ENCODE peak calls at places on chromosomes 16 and 17, in four cellular contexts. W is IMR-90, Y is left lung, U is cardiac muscle cell. Q is an unnamed sample.
A peak's percentile ranks its signal among the peaks of the same experiment; 100 is the strongest.

GRCh38 chr17:75587718-75588545 is at the start of gene MYO15B:
- DNase-seq in W (no peak), U (peak; percentile 47), Y (peak; percentile 95), Q (peak; percentile 35)

GRCh38 chr16:77213542-77214108 is 14.4 kb downstream of the SYCE1L start:
- DNase-seq in Y (no peak), U (no peak), W (peak; percentile 86), Q (no peak)

GRCh38 chr17:40915721-40916256 is 21.7 kb downstream of the KRT23 start:
- DNase-seq in W (peak; percentile 77), U (no peak), Y (no peak), Q (no peak)

GRCh38 chr16:72051818-72052217 is 2.5 kb upstream of the HP start:
- DNase-seq in W (no peak), U (no peak), Y (no peak), Q (no peak)

GRCh38 chr16:68369697-68370096 is 58.9 kb downstream of the PRMT7 start:
- DNase-seq in U (no peak), W (no peak), Y (peak; percentile 72), Q (no peak)

GRCh38 chr16:879461-879861 is 78.9 kb upstream of the GNG13 start:
- DNase-seq in Y (peak; percentile 77), U (no peak), W (no peak), Q (no peak)

GRCh38 chr16:2471653-2472487 is 773 bp downstream of the NTN3 start:
- DNase-seq in U (no peak), W (no peak), Y (no peak), Q (no peak)

GRCh38 chr16:89864421-89864820 is 9.0 kb upstream of the TCF25 start:
- DNase-seq in W (peak; percentile 13), U (no peak), Y (no peak), Q (no peak)

GRCh38 chr16:84892097-84892496 is 72.3 kb downstream of the CRISPLD2 start:
- DNase-seq in W (no peak), U (no peak), Y (no peak), Q (no peak)

GRCh38 chr17:45775576-45776011 is 8.5 kb upstream of the CRHR1 start:
- DNase-seq in Y (peak; percentile 86), W (no peak), U (no peak), Q (no peak)

GRCh38 chr17:7479389-7480192 is at the start of gene ZBTB4:
- DNase-seq in W (peak; percentile 21), Y (peak; percentile 89), U (peak; percentile 66), Q (peak; percentile 73)

GRCh38 chr16:75420987-75421819 is 12.1 kb downstream of the CFDP1 start:
- DNase-seq in U (peak; percentile 80), W (peak; percentile 45), Y (peak; percentile 88), Q (no peak)

GRCh38 chr16:84015399-84015798 is 27.2 kb downstream of the SLC38A8 start:
- DNase-seq in W (no peak), U (no peak), Y (peak; percentile 15), Q (no peak)

GRCh38 chr17:55632893-55633292 is 89.8 kb downstream of the TMEM100 start:
- DNase-seq in U (no peak), W (no peak), Y (no peak), Q (no peak)

GRCh38 chr17:68824707-68825106 is 130.5 kb downstream of the ABCA8 start:
- DNase-seq in U (no peak), Y (no peak), W (no peak), Q (no peak)

GRCh38 chr17:45338023-45338781 is 21.4 kb upstream of the MAP3K14 start:
- DNase-seq in U (no peak), W (no peak), Y (no peak), Q (no peak)

GRCh38 chr16:88731699-88732098 is 25.4 kb downstream of the CTU2 start:
- DNase-seq in W (no peak), U (no peak), Y (no peak), Q (no peak)

GRCh38 chr16:85402910-85403692 is 210.0 kb upstream of the GSE1 start:
- DNase-seq in Y (peak; percentile 45), U (no peak), W (peak; percentile 77), Q (peak; percentile 2)

GRCh38 chr17:2237960-2238359 is 65.6 kb downstream of the SMG6 start:
- DNase-seq in Y (no peak), U (no peak), W (no peak), Q (no peak)

GRCh38 chr16:2719328-2720062 is 529 bp downstream of the PRSS27 start:
- DNase-seq in W (no peak), Y (peak; percentile 81), U (no peak), Q (no peak)

GRCh38 chr16:82344157-82344556 is 174.1 kb upstream of the MPHOSPH6 start:
- DNase-seq in Y (no peak), W (no peak), U (peak; percentile 24), Q (no peak)

GRCh38 chr16:24975428-24975889 is 39.7 kb downstream of the ARHGAP17 start:
- DNase-seq in Y (no peak), U (no peak), W (peak; percentile 66), Q (no peak)

GRCh38 chr17:80260791-80261158 is at the start of gene RNF213:
- DNase-seq in U (peak; percentile 70), Y (peak; percentile 92), W (no peak), Q (peak; percentile 66)

GRCh38 chr17:76994237-76994637 is 126.0 kb downstream of the MGAT5B start:
- DNase-seq in Y (no peak), W (no peak), U (no peak), Q (no peak)

GRCh38 chr16:85284138-85284897 is 172.0 kb upstream of the CIBAR2 start:
- DNase-seq in Y (no peak), U (no peak), W (no peak), Q (no peak)

GRCh38 chr17:44738214-44738906 is 20.4 kb upstream of the ADAM11 start:
- DNase-seq in U (no peak), Y (no peak), W (peak; percentile 49), Q (no peak)

GRCh38 chr17:37840576-37840975 is 83.6 kb upstream of the TBC1D3K start:
- DNase-seq in Y (no peak), U (no peak), W (no peak), Q (no peak)

GRCh38 chr16:3065742-3066439 is 451 bp downstream of the IL32 start:
- DNase-seq in U (no peak), W (no peak), Y (peak; percentile 79), Q (no peak)

DNA sequence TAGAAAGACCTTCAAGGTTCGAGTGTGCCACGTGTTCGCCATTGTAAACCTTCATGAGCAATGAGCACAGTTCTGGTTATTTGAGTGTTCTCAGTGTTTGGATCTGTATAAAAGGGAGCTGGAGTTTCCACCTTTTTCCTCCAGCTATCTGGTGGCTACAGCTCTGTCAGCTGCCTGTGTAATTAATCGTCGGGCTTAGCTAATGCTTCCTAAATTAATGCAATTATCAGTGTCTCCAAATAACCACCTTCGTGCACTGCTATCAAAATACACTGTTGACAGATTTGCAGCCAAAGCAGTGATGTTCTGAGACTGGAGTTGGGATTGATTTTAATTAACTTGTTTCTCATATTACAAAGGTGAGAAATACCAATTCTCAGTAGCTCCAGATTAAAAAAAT is 325.8 kb downstream of the CBLN1 start:
- DNase-seq in U (no peak), Y (no peak), W (no peak), Q (no peak)
- H3K9me3 ChIP-seq in U (no peaks in the 10 kb centered on the region), Y (no peaks in the 10 kb centered on the region), W (no peaks in the 10 kb centered on the region), Q (no peaks in the 10 kb centered on the region)

GRCh38 chr17:82294086-82294773 is 20.7 kb upstream of the CSNK1D start:
- DNase-seq in W (peak; percentile 36), U (no peak), Y (no peak), Q (no peak)
- H3K9me3 ChIP-seq in W (no peaks in the 10 kb centered on the region), U (no peaks in the 10 kb centered on the region), Y (no peaks in the 10 kb centered on the region), Q (no peaks in the 10 kb centered on the region)

DNA sequence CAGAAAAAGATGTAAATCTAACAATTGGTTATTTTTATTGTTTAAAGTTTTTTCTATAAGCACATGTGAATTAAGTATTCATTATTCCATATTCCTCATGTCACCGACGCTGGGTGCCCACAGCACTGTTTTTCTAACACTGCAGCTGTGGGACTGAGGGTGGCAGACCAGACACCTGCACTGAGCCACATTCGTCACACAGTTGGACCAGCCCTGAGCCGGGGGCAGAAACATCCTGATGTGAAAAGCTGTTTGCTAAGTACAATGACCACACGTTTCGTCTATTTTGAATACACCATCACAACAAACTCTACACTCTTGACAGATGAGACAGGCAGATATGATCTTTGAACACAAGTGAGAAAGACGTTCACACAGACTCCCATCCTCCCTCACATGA is 749.5 kb downstream of the KCNJ18 start:
- DNase-seq in Y (no peak), U (no peak), W (no peak), Q (no peak)
- H3K9me3 ChIP-seq in Y (peaks cover 29% of the 10 kb centered on the region), U (no peaks in the 10 kb centered on the region), W (peaks cover 15% of the 10 kb centered on the region), Q (no peaks in the 10 kb centered on the region)

GRCh38 chr17:22695228-22695619 is 1002.9 kb downstream of the KCNJ18 start:
- DNase-seq in Y (no peak), U (no peak), W (no peak), Q (no peak)
- H3K9me3 ChIP-seq in Y (peaks cover 60% of the 10 kb centered on the region), U (no peaks in the 10 kb centered on the region), W (peaks cover 22% of the 10 kb centered on the region), Q (no peaks in the 10 kb centered on the region)

GRCh38 chr16:35792516-35793285 is 2333.3 kb downstream of the TP53TG3F start:
- DNase-seq in W (no peak), U (no peak), Y (peak; percentile 51), Q (no peak)
- H3K9me3 ChIP-seq in W (peaks cover 47% of the 10 kb centered on the region), U (no peaks in the 10 kb centered on the region), Y (peaks cover 73% of the 10 kb centered on the region), Q (no peaks in the 10 kb centered on the region)

GRCh38 chr16:19419691-19420060 is 2.0 kb downstream of the TMC5 start:
- DNase-seq in U (no peak), W (peak; percentile 4), Y (no peak), Q (no peak)

GRCh38 chr16:19430345-19430744 is 12.7 kb downstream of the TMC5 start:
- DNase-seq in U (no peak), W (no peak), Y (no peak), Q (no peak)

GRCh38 chr16:19429271-19429670 is 11.6 kb downstream of the TMC5 start:
- DNase-seq in Y (no peak), W (no peak), U (no peak), Q (no peak)

GRCh38 chr16:19424478-19424877 is 6.8 kb downstream of the TMC5 start:
- DNase-seq in U (no peak), Y (no peak), W (no peak), Q (no peak)
- H3K9me3 ChIP-seq in U (no peaks in the 10 kb centered on the region), Y (no peaks in the 10 kb centered on the region), W (no peaks in the 10 kb centered on the region), Q (no peaks in the 10 kb centered on the region)

GRCh38 chr17:9905902-9906301 is 831 bp upstream of the RCVRN start:
- DNase-seq in Y (no peak), W (no peak), U (peak; percentile 35), Q (no peak)
- H3K9me3 ChIP-seq in Y (no peaks in the 10 kb centered on the region), W (no peaks in the 10 kb centered on the region), U (no peaks in the 10 kb centered on the region), Q (no peaks in the 10 kb centered on the region)

GRCh38 chr17:69860142-69860680 is 214.8 kb upstream of the KCNJ16 start:
- DNase-seq in U (no peak), Y (no peak), W (no peak), Q (no peak)
- H3K9me3 ChIP-seq in U (no peaks in the 10 kb centered on the region), Y (peaks cover 10% of the 10 kb centered on the region), W (peaks cover 9% of the 10 kb centered on the region), Q (no peaks in the 10 kb centered on the region)

Q was measured in T-helper 17 cell.